ENCODE peak calls at places on chromosomes 3 and 15, in nine cellular contexts. One of them, this sample, is unnamed.

GRCh38 chr15:98866503-98866902 is 141.1 kb downstream of the PGPEP1L start:
- DNase-seq in astrocyte of the spinal cord: peak
- DNase-seq in bronchial epithelial cell: peak
- DNase-seq in neural crest cell: no peak
- DNase-seq in mucosa of descending colon: no peak
- DNase-seq in lower lobe of right lung: no peak
- DNase-seq in psoas muscle: no peak
- DNase-seq in GM13977: no peak
- DNase-seq in CD4-positive, alpha-beta T cell: no peak
- DNase-seq in this sample: no peak

GRCh38 chr3:30666564-30667249 is 60.3 kb downstream of the TGFBR2 start:
- DNase-seq in astrocyte of the spinal cord: no peak
- DNase-seq in bronchial epithelial cell: no peak
- DNase-seq in neural crest cell: no peak
- DNase-seq in mucosa of descending colon: no peak
- DNase-seq in lower lobe of right lung: no peak
- DNase-seq in psoas muscle: no peak
- DNase-seq in GM13977: no peak
- DNase-seq in CD4-positive, alpha-beta T cell: no peak
- DNase-seq in this sample: no peak

GRCh38 chr3:9064853-9065252 is 101.6 kb upstream of the RAD18 start:
- DNase-seq in astrocyte of the spinal cord: no peak
- DNase-seq in bronchial epithelial cell: no peak
- DNase-seq in neural crest cell: no peak
- DNase-seq in mucosa of descending colon: no peak
- DNase-seq in lower lobe of right lung: no peak
- DNase-seq in psoas muscle: no peak
- DNase-seq in GM13977: no peak
- DNase-seq in CD4-positive, alpha-beta T cell: no peak
- DNase-seq in this sample: no peak

GRCh38 chr3:150055332-150055731 is 84.6 kb upstream of the PFN2 start:
- DNase-seq in astrocyte of the spinal cord: no peak
- DNase-seq in bronchial epithelial cell: no peak
- DNase-seq in neural crest cell: no peak
- DNase-seq in mucosa of descending colon: no peak
- DNase-seq in lower lobe of right lung: no peak
- DNase-seq in psoas muscle: no peak
- DNase-seq in GM13977: no peak
- DNase-seq in CD4-positive, alpha-beta T cell: no peak
- DNase-seq in this sample: no peak

GRCh38 chr15:51492528-51492927 is 130.0 kb downstream of the DMXL2 start:
- DNase-seq in astrocyte of the spinal cord: no peak
- DNase-seq in bronchial epithelial cell: no peak
- DNase-seq in neural crest cell: no peak
- DNase-seq in mucosa of descending colon: no peak
- DNase-seq in lower lobe of right lung: no peak
- DNase-seq in psoas muscle: no peak
- DNase-seq in GM13977: no peak
- DNase-seq in CD4-positive, alpha-beta T cell: no peak
- DNase-seq in this sample: no peak

GRCh38 chr15:82999905-83000671 is 11.4 kb downstream of the C15orf40 start:
- DNase-seq in astrocyte of the spinal cord: peak
- DNase-seq in bronchial epithelial cell: peak
- DNase-seq in neural crest cell: no peak
- DNase-seq in mucosa of descending colon: no peak
- DNase-seq in lower lobe of right lung: no peak
- DNase-seq in psoas muscle: no peak
- DNase-seq in GM13977: peak
- DNase-seq in CD4-positive, alpha-beta T cell: peak
- DNase-seq in this sample: peak

GRCh38 chr15:69410290-69410874 is 3.8 kb upstream of the KIF23 start:
- DNase-seq in astrocyte of the spinal cord: peak
- DNase-seq in bronchial epithelial cell: peak
- DNase-seq in neural crest cell: no peak
- DNase-seq in mucosa of descending colon: no peak
- DNase-seq in lower lobe of right lung: no peak
- DNase-seq in psoas muscle: no peak
- DNase-seq in GM13977: no peak
- DNase-seq in CD4-positive, alpha-beta T cell: no peak
- DNase-seq in this sample: peak

GRCh38 chr3:151130437-151130836 is 45.0 kb downstream of the MED12L start:
- DNase-seq in astrocyte of the spinal cord: no peak
- DNase-seq in bronchial epithelial cell: no peak
- DNase-seq in neural crest cell: no peak
- DNase-seq in mucosa of descending colon: no peak
- DNase-seq in lower lobe of right lung: peak
- DNase-seq in psoas muscle: no peak
- DNase-seq in GM13977: no peak
- DNase-seq in CD4-positive, alpha-beta T cell: no peak
- DNase-seq in this sample: no peak

GRCh38 chr3:194364652-194365434 is 4.7 kb downstream of the LRRC15 start:
- DNase-seq in astrocyte of the spinal cord: peak
- DNase-seq in bronchial epithelial cell: no peak
- DNase-seq in neural crest cell: no peak
- DNase-seq in mucosa of descending colon: peak
- DNase-seq in lower lobe of right lung: no peak
- DNase-seq in psoas muscle: peak
- DNase-seq in GM13977: no peak
- DNase-seq in CD4-positive, alpha-beta T cell: no peak
- DNase-seq in this sample: no peak

GRCh38 chr3:23046536-23046935 is 156.6 kb upstream of the UBE2E2 start:
- DNase-seq in astrocyte of the spinal cord: no peak
- DNase-seq in bronchial epithelial cell: no peak
- DNase-seq in neural crest cell: no peak
- DNase-seq in mucosa of descending colon: no peak
- DNase-seq in lower lobe of right lung: no peak
- DNase-seq in psoas muscle: no peak
- DNase-seq in GM13977: no peak
- DNase-seq in CD4-positive, alpha-beta T cell: no peak
- DNase-seq in this sample: no peak

GRCh38 chr15:96331942-96332853 is 1.7 kb downstream of the NR2F2 start:
- DNase-seq in astrocyte of the spinal cord: peak
- DNase-seq in bronchial epithelial cell: no peak
- DNase-seq in neural crest cell: no peak
- DNase-seq in mucosa of descending colon: peak
- DNase-seq in lower lobe of right lung: peak
- DNase-seq in psoas muscle: peak
- DNase-seq in GM13977: peak
- DNase-seq in CD4-positive, alpha-beta T cell: no peak
- DNase-seq in this sample: no peak

GRCh38 chr3:48268936-48269551 is 28.1 kb downstream of the ZNF589 start:
- DNase-seq in astrocyte of the spinal cord: no peak
- DNase-seq in bronchial epithelial cell: peak
- DNase-seq in neural crest cell: no peak
- DNase-seq in mucosa of descending colon: peak
- DNase-seq in lower lobe of right lung: no peak
- DNase-seq in psoas muscle: no peak
- DNase-seq in GM13977: no peak
- DNase-seq in CD4-positive, alpha-beta T cell: peak
- DNase-seq in this sample: peak

GRCh38 chr15:68431037-68431791 is 749 bp downstream of the ITGA11 start:
- DNase-seq in astrocyte of the spinal cord: no peak
- DNase-seq in bronchial epithelial cell: no peak
- DNase-seq in neural crest cell: no peak
- DNase-seq in mucosa of descending colon: peak
- DNase-seq in lower lobe of right lung: no peak
- DNase-seq in psoas muscle: peak
- DNase-seq in GM13977: peak
- DNase-seq in CD4-positive, alpha-beta T cell: no peak
- DNase-seq in this sample: no peak

GRCh38 chr15:50881121-50882048 is 27.1 kb upstream of the AP4E1 start:
- DNase-seq in astrocyte of the spinal cord: peak
- DNase-seq in bronchial epithelial cell: peak
- DNase-seq in neural crest cell: no peak
- DNase-seq in mucosa of descending colon: no peak
- DNase-seq in lower lobe of right lung: peak
- DNase-seq in psoas muscle: no peak
- DNase-seq in GM13977: no peak
- DNase-seq in CD4-positive, alpha-beta T cell: no peak
- DNase-seq in this sample: no peak

GRCh38 chr3:129593230-129593594 is 13.3 kb downstream of the PLXND1 start:
- DNase-seq in astrocyte of the spinal cord: no peak
- DNase-seq in bronchial epithelial cell: no peak
- DNase-seq in neural crest cell: no peak
- DNase-seq in mucosa of descending colon: no peak
- DNase-seq in lower lobe of right lung: no peak
- DNase-seq in psoas muscle: no peak
- DNase-seq in GM13977: no peak
- DNase-seq in CD4-positive, alpha-beta T cell: no peak
- DNase-seq in this sample: peak
- TF ChIP-seq CTCF in astrocyte of the spinal cord: peak
- TF ChIP-seq CTCF in bronchial epithelial cell: no peak
- TF ChIP-seq CTCF in neural crest cell: peak
- TF ChIP-seq CTCF in mucosa of descending colon: no peak
- TF ChIP-seq CTCF in lower lobe of right lung: no peak
- TF ChIP-seq CTCF in psoas muscle: no peak
- TF ChIP-seq CTCF in GM13977: no peak
- TF ChIP-seq CTCF in CD4-positive, alpha-beta T cell: no peak
- TF ChIP-seq CTCF in this sample: no peak

DNA sequence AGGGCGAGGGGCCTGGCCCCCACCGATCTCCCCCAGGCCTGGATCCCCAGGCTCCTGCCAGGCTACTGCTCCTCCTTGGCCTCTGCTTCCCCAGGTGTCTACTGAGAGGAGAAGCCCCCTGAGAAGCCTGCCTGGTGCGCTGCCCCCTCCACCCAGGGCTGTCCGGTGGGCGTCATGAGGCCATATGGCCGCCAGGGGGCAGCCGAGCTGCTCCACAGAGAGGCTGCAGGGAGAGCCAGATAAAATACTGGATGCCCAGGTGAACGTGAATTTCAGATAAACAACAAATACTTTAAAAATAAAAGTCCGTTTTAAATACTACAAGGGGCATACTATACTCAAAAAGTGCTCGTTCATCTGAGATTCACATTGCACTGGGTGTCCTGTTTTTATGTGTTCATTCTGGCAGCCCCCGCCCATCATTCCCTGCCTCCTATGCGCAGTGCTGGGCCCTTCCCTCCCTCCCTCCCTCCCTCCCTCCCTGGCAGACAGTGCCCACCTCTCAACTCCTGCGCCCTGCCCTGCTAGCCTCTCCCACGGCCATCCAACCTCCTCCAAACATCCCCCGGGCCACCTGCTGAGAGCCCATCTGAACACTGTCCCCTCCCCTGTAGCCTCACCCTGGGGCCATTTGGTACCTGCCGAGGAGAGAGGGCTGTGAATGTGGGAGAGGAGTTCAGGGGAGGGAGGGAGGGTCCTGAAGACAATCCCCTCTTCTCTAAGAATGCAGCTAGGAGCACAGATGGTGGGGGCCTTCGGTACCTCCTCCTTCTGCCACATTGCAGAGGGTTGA is 29.5 kb downstream of the PSTPIP1 start:
- DNase-seq in astrocyte of the spinal cord: peak
- DNase-seq in bronchial epithelial cell: peak
- DNase-seq in neural crest cell: peak
- DNase-seq in mucosa of descending colon: peak
- DNase-seq in lower lobe of right lung: peak
- DNase-seq in psoas muscle: peak
- DNase-seq in GM13977: peak
- DNase-seq in CD4-positive, alpha-beta T cell: peak
- DNase-seq in this sample: peak
- TF ChIP-seq CTCF in astrocyte of the spinal cord: peak
- TF ChIP-seq CTCF in bronchial epithelial cell: peak
- TF ChIP-seq CTCF in neural crest cell: peak
- TF ChIP-seq CTCF in mucosa of descending colon: peak
- TF ChIP-seq CTCF in lower lobe of right lung: peak
- TF ChIP-seq CTCF in psoas muscle: peak
- TF ChIP-seq CTCF in GM13977: peak
- TF ChIP-seq CTCF in CD4-positive, alpha-beta T cell: peak
- TF ChIP-seq CTCF in this sample: peak

GRCh38 chr15:74302821-74303359 is 64.6 kb downstream of the CYP11A1 start:
- DNase-seq in astrocyte of the spinal cord: peak
- DNase-seq in bronchial epithelial cell: peak
- DNase-seq in neural crest cell: peak
- DNase-seq in mucosa of descending colon: peak
- DNase-seq in lower lobe of right lung: no peak
- DNase-seq in psoas muscle: no peak
- DNase-seq in GM13977: peak
- DNase-seq in CD4-positive, alpha-beta T cell: peak
- DNase-seq in this sample: peak
- TF ChIP-seq CTCF in astrocyte of the spinal cord: peak
- TF ChIP-seq CTCF in bronchial epithelial cell: peak
- TF ChIP-seq CTCF in neural crest cell: peak
- TF ChIP-seq CTCF in mucosa of descending colon: no peak
- TF ChIP-seq CTCF in lower lobe of right lung: peak
- TF ChIP-seq CTCF in psoas muscle: peak
- TF ChIP-seq CTCF in GM13977: peak
- TF ChIP-seq CTCF in CD4-positive, alpha-beta T cell: peak
- TF ChIP-seq CTCF in this sample: peak

DNA sequence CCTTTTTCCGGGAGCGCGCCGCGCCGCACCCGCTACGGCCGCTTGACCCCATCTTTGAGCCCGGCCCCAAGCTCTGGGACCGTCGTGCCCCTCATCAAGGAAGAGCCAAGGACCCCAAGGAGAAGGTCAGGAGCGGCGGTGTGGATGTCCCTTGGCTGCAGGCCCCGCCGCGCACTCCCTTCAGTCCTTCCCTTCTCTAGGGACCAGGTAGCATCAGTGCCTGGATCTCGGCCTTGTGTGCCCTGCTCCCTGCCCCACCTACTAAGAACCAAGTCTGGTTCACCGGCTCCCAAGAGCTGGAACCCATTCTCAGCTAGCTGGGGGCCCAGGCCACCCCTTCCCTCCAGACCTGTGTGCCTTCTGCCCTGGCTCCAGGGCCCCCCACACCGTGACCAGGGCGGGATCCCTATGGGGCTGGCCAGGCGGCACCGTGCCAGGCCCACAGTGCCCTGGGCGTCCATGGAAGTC is 69.3 kb upstream of the CGNL1 start:
- DNase-seq in astrocyte of the spinal cord: no peak
- DNase-seq in bronchial epithelial cell: no peak
- DNase-seq in neural crest cell: no peak
- DNase-seq in mucosa of descending colon: peak
- DNase-seq in lower lobe of right lung: no peak
- DNase-seq in psoas muscle: no peak
- DNase-seq in GM13977: no peak
- DNase-seq in CD4-positive, alpha-beta T cell: no peak
- DNase-seq in this sample: no peak
- TF ChIP-seq CTCF in astrocyte of the spinal cord: no peak
- TF ChIP-seq CTCF in bronchial epithelial cell: no peak
- TF ChIP-seq CTCF in neural crest cell: peak
- TF ChIP-seq CTCF in mucosa of descending colon: no peak
- TF ChIP-seq CTCF in lower lobe of right lung: peak
- TF ChIP-seq CTCF in psoas muscle: no peak
- TF ChIP-seq CTCF in GM13977: no peak
- TF ChIP-seq CTCF in CD4-positive, alpha-beta T cell: peak
- TF ChIP-seq CTCF in this sample: no peak

GRCh38 chr15:62482715-62483429 is 317.8 kb upstream of the C2CD4B start:
- DNase-seq in astrocyte of the spinal cord: no peak
- DNase-seq in bronchial epithelial cell: peak
- DNase-seq in neural crest cell: peak
- DNase-seq in mucosa of descending colon: no peak
- DNase-seq in lower lobe of right lung: no peak
- DNase-seq in psoas muscle: no peak
- DNase-seq in GM13977: peak
- DNase-seq in CD4-positive, alpha-beta T cell: no peak
- DNase-seq in this sample: peak
- TF ChIP-seq CTCF in astrocyte of the spinal cord: peak
- TF ChIP-seq CTCF in bronchial epithelial cell: peak
- TF ChIP-seq CTCF in neural crest cell: peak
- TF ChIP-seq CTCF in mucosa of descending colon: no peak
- TF ChIP-seq CTCF in lower lobe of right lung: no peak
- TF ChIP-seq CTCF in psoas muscle: no peak
- TF ChIP-seq CTCF in GM13977: peak
- TF ChIP-seq CTCF in CD4-positive, alpha-beta T cell: no peak
- TF ChIP-seq CTCF in this sample: no peak

This sample was measured in activated CD8-positive, alpha-beta T cell treated with anti-CD3 and anti-CD28 coated beads for 36 hours.